ENCODE peak calls at places on chromosomes 11 and 22, in ten cellular contexts. W is NCI-H460, S is LHCN-M2, B is BJ, A is cerebellum, Q is T-helper 22 cell, L is T follicular helper cell, T is NCI-H187 treated with DMSO at 0.1 percent for 48 hours, E is DMS153, K is astrocyte of the spinal cord. I is an unnamed sample.

GRCh38 chr11:123718075-123718868 is 23.2 kb downstream of the ZNF202 start:
- DNase-seq in E (no peak), W (no peak), L (no peak), B (no peak), A (no peak), S (no peak), T (no peak), K (no peak), Q (no peak), I (no peak)

GRCh38 chr11:47215366-47215925 is 672 bp downstream of the DDB2 start:
- DNase-seq in E (no peak), B (no peak), Q (no peak), T (peak), W (no peak), A (no peak), L (no peak), S (no peak), K (no peak), I (no peak)

GRCh38 chr11:102405501-102405900 is 47.1 kb downstream of the TMEM123 start:
- DNase-seq in E (no peak), W (no peak), L (no peak), T (no peak), Q (no peak), K (no peak), S (no peak), A (no peak), B (no peak), I (no peak)

GRCh38 chr11:121524233-121524631 is 71.5 kb upstream of the SORL1-AS1 start:
- DNase-seq in A (peak), K (no peak), L (no peak), W (no peak), T (no peak), E (no peak), S (no peak), Q (no peak), B (no peak), I (no peak)

GRCh38 chr11:28482666-28483065 is 374.5 kb downstream of the METTL15 start:
- DNase-seq in E (no peak), K (no peak), T (no peak), W (no peak), A (no peak), L (no peak), B (no peak), Q (no peak), S (no peak), I (no peak)

GRCh38 chr11:6681949-6682348 is 1.2 kb downstream of the MRPL17 start:
- DNase-seq in S (peak), T (no peak), W (no peak), L (no peak), B (no peak), A (no peak), Q (no peak), E (no peak), K (peak), I (peak)

GRCh38 chr22:47202819-47203553 is 440.5 kb downstream of the TBC1D22A start:
- DNase-seq in A (no peak), S (no peak), T (no peak), K (no peak), B (no peak), L (no peak), Q (no peak), E (no peak), W (no peak), I (no peak)

GRCh38 chr11:20355221-20356219 is 8.0 kb upstream of the HTATIP2 start:
- DNase-seq in S (peak), L (peak), W (no peak), B (no peak), K (peak), T (no peak), Q (no peak), E (peak), A (peak), I (peak)

GRCh38 chr11:71236836-71237475 is 15.4 kb downstream of the SHANK2 start:
- DNase-seq in S (no peak), A (no peak), B (no peak), Q (no peak), K (no peak), L (no peak), E (no peak), T (no peak), W (no peak), I (no peak)

GRCh38 chr11:128516886-128517285 is 70.5 kb downstream of the ETS1 start:
- DNase-seq in E (no peak), L (no peak), S (no peak), W (no peak), K (peak), T (no peak), Q (no peak), B (no peak), A (no peak), I (no peak)

GRCh38 chr11:88680806-88681205 is 343.3 kb upstream of the CTSC start:
- DNase-seq in W (no peak), E (no peak), K (peak), B (no peak), L (no peak), Q (no peak), T (no peak), S (peak), A (no peak), I (peak)

GRCh38 chr11:12008790-12009616 is 577 bp upstream of the DKK3 start:
- DNase-seq in T (no peak), K (peak), B (no peak), E (no peak), L (no peak), W (no peak), A (peak), S (peak), Q (no peak), I (no peak)

GRCh38 chr22:45248832-45249561 is 8.3 kb upstream of the KIAA0930 start:
- DNase-seq in A (no peak), E (no peak), S (no peak), W (no peak), Q (no peak), K (no peak), B (no peak), L (no peak), T (no peak), I (no peak)

GRCh38 chr11:3136542-3137455 is 28.3 kb downstream of the OSBPL5 start:
- DNase-seq in Q (no peak), W (no peak), L (no peak), K (peak), S (peak), E (no peak), T (no peak), B (no peak), A (no peak), I (no peak)

GRCh38 chr11:62612366-62613274 is at the start of the genes EML3 and ROM1:
- DNase-seq in S (peak), Q (peak), A (peak), K (peak), L (peak), T (no peak), B (no peak), E (peak), W (peak), I (peak)

GRCh38 chr11:134725939-134726639 is 314.0 kb upstream of the B3GAT1 start:
- DNase-seq in E (no peak), B (no peak), T (no peak), A (no peak), L (no peak), K (no peak), Q (no peak), S (no peak), W (peak), I (no peak)

GRCh38 chr22:19678949-19679348 is 35.4 kb upstream of the SEPTIN5 start:
- DNase-seq in L (no peak), T (no peak), E (no peak), Q (no peak), B (no peak), W (no peak), A (no peak), S (no peak), K (no peak), I (no peak)

GRCh38 chr11:72072348-72072747 is 8.0 kb downstream of the NUMA1 start:
- DNase-seq in E (no peak), B (peak), Q (no peak), K (peak), W (no peak), T (no peak), A (no peak), L (no peak), S (peak), I (no peak)

GRCh38 chr22:18997925-18998315 is 61.8 kb upstream of the PRODH start:
- DNase-seq in T (no peak), K (no peak), S (no peak), A (peak), E (peak), L (no peak), W (no peak), Q (no peak), B (no peak), I (no peak)

GRCh38 chr22:32341122-32341740 is 16.4 kb upstream of the RFPL3 start:
- DNase-seq in A (no peak), Q (no peak), E (no peak), L (no peak), K (no peak), S (no peak), B (no peak), W (no peak), T (no peak), I (no peak)

GRCh38 chr22:49188091-49188490 is 639.6 kb downstream of the BRD1 start:
- DNase-seq in B (no peak), Q (no peak), E (no peak), L (no peak), A (no peak), T (no peak), K (no peak), W (no peak), S (no peak), I (no peak)

GRCh38 chr11:86888164-86888977 is 66.8 kb downstream of the FZD4 start:
- DNase-seq in W (no peak), B (peak), K (peak), L (no peak), Q (no peak), S (peak), T (no peak), E (no peak), A (no peak), I (peak)

GRCh38 chr11:201936-202335 is 5.3 kb downstream of the BET1L start:
- DNase-seq in W (no peak), L (no peak), T (no peak), Q (no peak), E (no peak), A (no peak), S (no peak), K (no peak), B (no peak), I (no peak)

GRCh38 chr11:62033191-62034044 is 66.0 kb upstream of the FTH1 start:
- DNase-seq in A (no peak), S (peak), K (no peak), Q (no peak), T (no peak), E (no peak), W (no peak), B (no peak), L (no peak), I (no peak)

GRCh38 chr11:67418476-67419281 is 3.2 kb downstream of the CARNS1 start:
- DNase-seq in B (no peak), A (peak), Q (no peak), W (no peak), S (peak), L (no peak), K (no peak), E (no peak), T (no peak), I (no peak)

GRCh38 chr22:41862530-41863266 is 29.8 kb downstream of the SREBF2 start:
- DNase-seq in K (no peak), B (no peak), E (no peak), W (no peak), S (no peak), L (no peak), T (peak), Q (no peak), A (no peak), I (no peak)

GRCh38 chr22:41816241-41816640 is 15.8 kb downstream of the CCDC134 start:
- DNase-seq in W (no peak), A (no peak), E (no peak), B (no peak), T (no peak), Q (no peak), S (peak), L (no peak), K (no peak), I (no peak)

GRCh38 chr22:29206372-29207230 is 905 bp downstream of the EMID1 start:
- DNase-seq in B (no peak), T (no peak), Q (no peak), S (no peak), A (no peak), K (no peak), L (no peak), W (no peak), E (no peak), I (no peak)

GRCh38 chr11:47565340-47566165 is at the start of gene PTPMT1:
- DNase-seq in B (no peak), T (no peak), L (peak), W (no peak), K (peak), E (no peak), S (peak), Q (peak), A (peak), I (peak)

GRCh38 chr11:78514922-78515502 is 59.7 kb downstream of the NARS2 start:
- DNase-seq in B (no peak), L (no peak), T (no peak), K (no peak), E (no peak), W (no peak), A (no peak), S (no peak), Q (no peak), I (no peak)

GRCh38 chr11:7846003-7846402 is 49.3 kb upstream of the OR5P2 start:
- DNase-seq in L (no peak), Q (no peak), E (no peak), A (no peak), K (no peak), T (no peak), W (no peak), S (no peak), B (no peak), I (no peak)

GRCh38 chr22:43923631-43924548 is at the start of gene PNPLA3:
- DNase-seq in Q (peak), E (peak), W (peak), K (peak), T (no peak), L (peak), S (peak), B (no peak), A (peak), I (peak)

GRCh38 chr11:65636810-65637557 is 917 bp upstream of the SIPA1 start:
- DNase-seq in K (no peak), T (no peak), A (no peak), B (no peak), S (no peak), W (no peak), L (no peak), E (no peak), Q (no peak), I (no peak)

GRCh38 chr22:39532215-39533071 is at the start of gene RPS19BP1:
- DNase-seq in T (peak), K (peak), B (peak), Q (peak), L (peak), W (peak), A (peak), S (peak), E (peak), I (peak)

GRCh38 chr11:78646564-78647185 is 72.0 kb upstream of the NARS2 start:
- DNase-seq in B (no peak), S (peak), L (peak), Q (peak), T (peak), A (peak), E (peak), K (peak), W (peak), I (peak)